ENCODE peak calls at places on chromosomes 1 and 21, in seven cellular contexts. O, T, I, Y, K, R and E are unnamed samples.

GRCh38 chr1:57422271-57423134 is 1.4 kb downstream of the DAB1 start:
- DNase-seq in O (no peak), T (no peak), I (no peak), Y (no peak), K (no peak), R (no peak), E (no peak)

GRCh38 chr1:206809504-206810084 is 37.3 kb upstream of the IL10 start:
- DNase-seq in O (no peak), T (peak), I (no peak), Y (peak), K (peak), R (peak), E (peak)

GRCh38 chr1:55049271-55049913 is 10.0 kb downstream of the PCSK9 start:
- DNase-seq in O (no peak), T (no peak), I (no peak), Y (no peak), K (no peak), R (no peak), E (no peak)

GRCh38 chr1:158285756-158286241 is 3.9 kb upstream of the CD1C start:
- DNase-seq in O (peak), T (no peak), I (no peak), Y (no peak), K (no peak), R (peak), E (no peak)

GRCh38 chr1:88877911-88878310 is 13.5 kb downstream of the GTF2B start:
- DNase-seq in O (no peak), T (no peak), I (no peak), Y (no peak), K (no peak), R (no peak), E (no peak)

GRCh38 chr1:53982034-53982761 is 35.8 kb downstream of the LDLRAD1 start:
- DNase-seq in O (peak), T (peak), I (no peak), Y (no peak), K (no peak), R (no peak), E (no peak)

GRCh38 chr1:23577056-23577985 is 18.0 kb upstream of the ID3 start:
- DNase-seq in O (no peak), T (no peak), I (no peak), Y (no peak), K (no peak), R (no peak), E (no peak)

GRCh38 chr1:155169541-155169940 is 3.6 kb downstream of the KRTCAP2 start:
- DNase-seq in O (no peak), T (no peak), I (no peak), Y (no peak), K (no peak), R (no peak), E (no peak)

GRCh38 chr1:178145605-178146004 is 51.7 kb downstream of the RASAL2 start:
- DNase-seq in O (no peak), T (no peak), I (no peak), Y (no peak), K (no peak), R (no peak), E (no peak)

GRCh38 chr1:210360852-210361477 is 32.3 kb downstream of the HHAT start:
- DNase-seq in O (no peak), T (no peak), I (no peak), Y (peak), K (no peak), R (no peak), E (no peak)

GRCh38 chr21:44896561-44897286 is 23.2 kb upstream of the PTTG1IP start:
- DNase-seq in O (no peak), T (no peak), I (no peak), Y (no peak), K (no peak), R (no peak), E (no peak)

GRCh38 chr1:1889847-1890505 is 911 bp downstream of the GNB1 start:
- DNase-seq in O (no peak), T (peak), I (peak), Y (no peak), K (peak), R (no peak), E (peak)

GRCh38 chr1:226054519-226055327 is 7.8 kb upstream of the H3-3A start:
- DNase-seq in O (no peak), T (no peak), I (no peak), Y (no peak), K (no peak), R (no peak), E (no peak)

GRCh38 chr1:116870322-116870721 is 39.4 kb upstream of the PTGFRN start:
- DNase-seq in O (no peak), T (no peak), I (no peak), Y (no peak), K (no peak), R (no peak), E (no peak)

GRCh38 chr1:184745929-184746583 is 8.6 kb downstream of the EDEM3 start:
- DNase-seq in O (no peak), T (no peak), I (no peak), Y (no peak), K (no peak), R (no peak), E (no peak)

GRCh38 chr1:235326719-235327558 is 1.0 kb downstream of the ARID4B start:
- DNase-seq in O (peak), T (peak), I (peak), Y (no peak), K (peak), R (peak), E (peak)

GRCh38 chr1:201530741-201531521 is 8.0 kb upstream of the NAV1 start:
- DNase-seq in O (peak), T (peak), I (peak), Y (peak), K (no peak), R (peak), E (no peak)

GRCh38 chr1:58345215-58346075 is 201.1 kb downstream of the OMA1 start:
- DNase-seq in O (no peak), T (no peak), I (no peak), Y (no peak), K (no peak), R (no peak), E (no peak)

GRCh38 chr1:67760030-67760821 is 73.0 kb downstream of the GNG12 start:
- DNase-seq in O (peak), T (peak), I (peak), Y (peak), K (peak), R (peak), E (peak)

GRCh38 chr1:167631386-167631941 is 1.4 kb downstream of the RCSD1 start:
- DNase-seq in O (no peak), T (no peak), I (no peak), Y (no peak), K (no peak), R (no peak), E (no peak)

GRCh38 chr1:39214021-39214713 is 9.7 kb downstream of the MACF1 start:
- DNase-seq in O (peak), T (no peak), I (no peak), Y (no peak), K (no peak), R (no peak), E (no peak)

GRCh38 chr1:176119549-176119948 is 87.5 kb downstream of the COP1 start:
- DNase-seq in O (no peak), T (no peak), I (no peak), Y (peak), K (no peak), R (no peak), E (no peak)

GRCh38 chr1:26429741-26430140 is 2.4 kb upstream of the DHDDS start:
- DNase-seq in O (no peak), T (no peak), I (no peak), Y (no peak), K (no peak), R (no peak), E (no peak)

GRCh38 chr1:203512830-203513578 is 19.1 kb downstream of the OPTC start:
- DNase-seq in O (peak), T (no peak), I (peak), Y (peak), K (no peak), R (no peak), E (peak)